ENCODE peak calls at places on chromosomes 3 and 15, in nine cellular contexts. Q is sigmoid colon, S is body of pancreas, E is transverse colon, V is A549, T is suprapubic skin, F is ovary, N is adrenal gland, R is H1. O is an unnamed sample.

GRCh38 chr15:43086551-43086950 is 19.3 kb downstream of the UBR1 start:
- DNase-seq in Q (no peak), S (no peak), E (no peak), V (no peak), T (no peak), F (no peak), N (no peak), R (no peak), O (no peak)

GRCh38 chr3:196638922-196639516 is 475 bp upstream of the NRROS start:
- DNase-seq in Q (no peak), S (no peak), E (no peak), V (no peak), T (no peak), F (no peak), N (no peak), R (no peak), O (no peak)

GRCh38 chr3:38029400-38030125 is at the start of gene PLCD1:
- DNase-seq in Q (peak; percentile 90), S (peak; percentile 52), E (peak; percentile 79), V (peak; percentile 28), T (peak; percentile 87), F (peak; percentile 84), N (peak; percentile 75), R (peak; percentile 86), O (peak; percentile 40)

GRCh38 chr15:83204697-83205096 is 2.9 kb downstream of the HDGFL3 start:
- DNase-seq in Q (no peak), S (no peak), E (no peak), V (no peak), T (no peak), F (no peak), N (no peak), R (no peak), O (no peak)

GRCh38 chr3:125213946-125214542 is 1.5 kb upstream of the SLC12A8 start:
- DNase-seq in Q (no peak), S (no peak), E (no peak), V (no peak), T (no peak), F (no peak), N (no peak), R (no peak), O (no peak)

GRCh38 chr3:150970665-150971327 is 1.7 kb downstream of the CLRN1 start:
- DNase-seq in Q (no peak), S (no peak), E (no peak), V (peak; percentile 4), T (no peak), F (no peak), N (peak; percentile 33), R (no peak), O (no peak)

GRCh38 chr3:120153294-120153693 is 59.0 kb upstream of the GSK3B start:
- DNase-seq in Q (no peak), S (no peak), E (no peak), V (no peak), T (no peak), F (no peak), N (no peak), R (no peak), O (no peak)

GRCh38 chr3:51718547-51719412 is 11.9 kb downstream of the GRM2 start:
- DNase-seq in Q (peak; percentile 55), S (peak; percentile 59), E (peak; percentile 73), V (peak; percentile 70), T (peak; percentile 65), F (no peak), N (peak; percentile 74), R (peak; percentile 92), O (no peak)

GRCh38 chr3:57856675-57857074 is 100.6 kb downstream of the SLMAP start:
- DNase-seq in Q (no peak), S (no peak), E (no peak), V (peak; percentile 33), T (no peak), F (no peak), N (no peak), R (no peak), O (no peak)

GRCh38 chr3:15693340-15693739 is 91.8 kb downstream of the BTD start:
- DNase-seq in Q (no peak), S (no peak), E (no peak), V (peak; percentile 14), T (no peak), F (no peak), N (no peak), R (no peak), O (no peak)

GRCh38 chr15:82647045-82647834 is at the start of gene CPEB1:
- DNase-seq in Q (peak; percentile 88), S (peak; percentile 43), E (peak; percentile 42), V (peak; percentile 66), T (no peak), F (peak; percentile 86), N (peak; percentile 75), R (peak; percentile 74), O (peak; percentile 44)

GRCh38 chr3:53593611-53594010 is 99.2 kb downstream of the CACNA1D start:
- DNase-seq in Q (no peak), S (no peak), E (no peak), V (no peak), T (no peak), F (no peak), N (no peak), R (peak; percentile 26), O (no peak)

GRCh38 chr15:46961795-46962194 is 755.5 kb upstream of the SEMA6D start:
- DNase-seq in Q (no peak), S (no peak), E (no peak), V (no peak), T (no peak), F (no peak), N (no peak), R (no peak), O (no peak)

GRCh38 chr3:154850921-154851320 is 229.2 kb upstream of the MME start:
- DNase-seq in Q (no peak), S (no peak), E (no peak), V (no peak), T (no peak), F (no peak), N (no peak), R (no peak), O (no peak)

GRCh38 chr15:23422946-23423708 is 23.9 kb downstream of the GOLGA6L2 start:
- DNase-seq in Q (peak; percentile 27), S (no peak), E (no peak), V (peak; percentile 69), T (peak; percentile 50), F (no peak), N (peak; percentile 64), R (no peak), O (peak; percentile 22)

DNA sequence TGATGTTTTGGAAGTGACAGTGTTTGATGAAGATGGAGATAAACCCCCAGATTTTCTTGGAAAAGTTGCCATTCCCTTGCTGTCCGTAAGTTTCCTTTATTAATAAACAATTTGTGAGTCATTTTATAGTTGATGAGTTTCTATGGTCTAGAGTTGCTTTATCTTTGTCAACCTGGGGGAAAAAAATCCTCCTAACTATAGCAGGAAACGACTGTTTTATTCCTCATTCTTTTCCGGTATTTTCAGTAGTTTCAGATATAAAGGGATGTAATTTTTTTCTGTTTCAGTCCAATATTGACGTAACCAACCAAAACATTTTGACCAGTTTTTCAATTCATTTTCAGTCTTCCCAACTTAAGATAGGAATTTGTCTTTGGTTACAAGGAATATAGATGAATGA is 154.1 kb downstream of the MCTP2 start:
- DNase-seq in Q (no peak), S (no peak), E (no peak), V (no peak), T (no peak), F (no peak), N (no peak), R (no peak), O (no peak)
- TF ChIP-seq POLR2A in Q (no peak), S (no peak), E (no peak), V (no peak), T (no peak), F (no peak), N (no peak), R (no peak), O (no peak)

GRCh38 chr3:112297714-112298113 is 3.7 kb upstream of the SLC9C1 start:
- DNase-seq in Q (no peak), S (no peak), E (no peak), V (no peak), T (no peak), F (no peak), N (no peak), R (no peak), O (no peak)

GRCh38 chr3:112289011-112289410 is 5.0 kb downstream of the SLC9C1 start:
- DNase-seq in Q (no peak), S (no peak), E (no peak), V (no peak), T (no peak), F (no peak), N (no peak), R (no peak), O (no peak)

GRCh38 chr3:112298781-112299180 is 4.8 kb upstream of the SLC9C1 start:
- DNase-seq in Q (no peak), S (no peak), E (no peak), V (no peak), T (no peak), F (no peak), N (no peak), R (no peak), O (no peak)

GRCh38 chr3:112293368-112294321 is at the start of gene SLC9C1:
- DNase-seq in Q (no peak), S (peak; percentile 32), E (peak; percentile 40), V (peak; percentile 73), T (no peak), F (peak; percentile 24), N (peak; percentile 56), R (peak; percentile 75), O (no peak)
- TF ChIP-seq CTCF in Q (peak; percentile 51), S (peak; percentile 34), E (peak; percentile 48), V (peak; percentile 74), T (peak; percentile 14), F (peak; percentile 58), N (peak; percentile 67), R (no peak), O (peak; percentile 27)

GRCh38 chr15:75625542-75626347 is at the start of gene SNUPN:
- DNase-seq in Q (peak; percentile 96), S (peak; percentile 95), E (peak; percentile 96), V (peak; percentile 98), T (peak; percentile 97), F (peak; percentile 93), N (peak; percentile 96), R (peak; percentile 94), O (peak; percentile 93)
- TF ChIP-seq POLR2A in Q (peak; percentile 36), S (peak; percentile 79), E (no peak), V (peak; percentile 90), T (no peak), F (peak; percentile 42), N (peak; percentile 67), R (no peak), O (peak; percentile 38)

GRCh38 chr15:98676586-98677270 is 28.4 kb downstream of the IGF1R start:
- DNase-seq in Q (no peak), S (no peak), E (no peak), V (no peak), T (no peak), F (no peak), N (peak; percentile 56), R (no peak), O (no peak)

GRCh38 chr15:98681061-98681460 is 32.7 kb downstream of the IGF1R start:
- DNase-seq in Q (no peak), S (no peak), E (no peak), V (no peak), T (no peak), F (no peak), N (no peak), R (no peak), O (no peak)

GRCh38 chr15:98678484-98678883 is 30.1 kb downstream of the IGF1R start:
- DNase-seq in Q (no peak), S (no peak), E (no peak), V (no peak), T (no peak), F (no peak), N (no peak), R (no peak), O (no peak)

GRCh38 chr15:98674336-98674735 is 26.0 kb downstream of the IGF1R start:
- DNase-seq in Q (no peak), S (peak; percentile 48), E (no peak), V (no peak), T (no peak), F (no peak), N (no peak), R (no peak), O (no peak)

GRCh38 chr15:98677345-98678059 is 29.2 kb downstream of the IGF1R start:
- DNase-seq in Q (no peak), S (no peak), E (no peak), V (no peak), T (no peak), F (no peak), N (no peak), R (no peak), O (no peak)
- TF ChIP-seq CTCF in Q (no peak), S (no peak), E (no peak), V (no peak), T (no peak), F (no peak), N (no peak), R (no peak), O (no peak)

O was measured in gastrocnemius medialis.